ENCODE peak calls at places on chromosomes 3 and 15, in seven cellular contexts. One of them, this sample, is unnamed.

GRCh38 chr3:66297917-66298316 is 77.1 kb downstream of the SLC25A26 start:
- DNase-seq in astrocyte of the cerebellum: peak; percentile 65
- DNase-seq in cardiac fibroblast: peak; percentile 63
- DNase-seq in mucosa of descending colon: no peak
- DNase-seq in lower lobe of right lung: no peak
- DNase-seq in nephron progenitor cell: no peak
- DNase-seq in CD8-positive, alpha-beta T cell: no peak
- DNase-seq in this sample: no peak

GRCh38 chr3:159604151-159604581 is 384.5 kb upstream of the IL12A start:
- DNase-seq in astrocyte of the cerebellum: no peak
- DNase-seq in cardiac fibroblast: peak; percentile 61
- DNase-seq in mucosa of descending colon: no peak
- DNase-seq in lower lobe of right lung: peak; percentile 47
- DNase-seq in nephron progenitor cell: no peak
- DNase-seq in CD8-positive, alpha-beta T cell: no peak
- DNase-seq in this sample: no peak

GRCh38 chr3:60754617-60755016 is 496.6 kb downstream of the FHIT start:
- DNase-seq in astrocyte of the cerebellum: no peak
- DNase-seq in cardiac fibroblast: no peak
- DNase-seq in mucosa of descending colon: no peak
- DNase-seq in lower lobe of right lung: no peak
- DNase-seq in nephron progenitor cell: no peak
- DNase-seq in CD8-positive, alpha-beta T cell: no peak
- DNase-seq in this sample: no peak

GRCh38 chr3:114218006-114218405 is 19.4 kb downstream of the ZNF80 start:
- DNase-seq in astrocyte of the cerebellum: no peak
- DNase-seq in cardiac fibroblast: peak; percentile 55
- DNase-seq in mucosa of descending colon: no peak
- DNase-seq in lower lobe of right lung: no peak
- DNase-seq in nephron progenitor cell: no peak
- DNase-seq in CD8-positive, alpha-beta T cell: no peak
- DNase-seq in this sample: no peak

GRCh38 chr15:96347181-96348111 is 16.9 kb downstream of the NR2F2 start:
- DNase-seq in astrocyte of the cerebellum: no peak
- DNase-seq in cardiac fibroblast: peak; percentile 67
- DNase-seq in mucosa of descending colon: no peak
- DNase-seq in lower lobe of right lung: no peak
- DNase-seq in nephron progenitor cell: peak; percentile 81
- DNase-seq in CD8-positive, alpha-beta T cell: no peak
- DNase-seq in this sample: no peak

GRCh38 chr3:15345051-15345607 is 12.7 kb upstream of the SH3BP5 start:
- DNase-seq in astrocyte of the cerebellum: no peak
- DNase-seq in cardiac fibroblast: no peak
- DNase-seq in mucosa of descending colon: no peak
- DNase-seq in lower lobe of right lung: no peak
- DNase-seq in nephron progenitor cell: no peak
- DNase-seq in CD8-positive, alpha-beta T cell: no peak
- DNase-seq in this sample: no peak

GRCh38 chr3:127639173-127640030 is 10.4 kb downstream of the PODXL2 start:
- DNase-seq in astrocyte of the cerebellum: no peak
- DNase-seq in cardiac fibroblast: no peak
- DNase-seq in mucosa of descending colon: no peak
- DNase-seq in lower lobe of right lung: no peak
- DNase-seq in nephron progenitor cell: no peak
- DNase-seq in CD8-positive, alpha-beta T cell: no peak
- DNase-seq in this sample: no peak

GRCh38 chr3:135531996-135532395 is 433.5 kb upstream of the PPP2R3A start:
- DNase-seq in astrocyte of the cerebellum: no peak
- DNase-seq in cardiac fibroblast: no peak
- DNase-seq in mucosa of descending colon: no peak
- DNase-seq in lower lobe of right lung: no peak
- DNase-seq in nephron progenitor cell: no peak
- DNase-seq in CD8-positive, alpha-beta T cell: no peak
- DNase-seq in this sample: no peak

GRCh38 chr3:79954756-79955155 is 187.0 kb upstream of the ROBO1 start:
- DNase-seq in astrocyte of the cerebellum: no peak
- DNase-seq in cardiac fibroblast: no peak
- DNase-seq in mucosa of descending colon: no peak
- DNase-seq in lower lobe of right lung: no peak
- DNase-seq in nephron progenitor cell: no peak
- DNase-seq in CD8-positive, alpha-beta T cell: no peak
- DNase-seq in this sample: no peak

GRCh38 chr3:55701997-55702396 is 214.9 kb upstream of the WNT5A start:
- DNase-seq in astrocyte of the cerebellum: no peak
- DNase-seq in cardiac fibroblast: no peak
- DNase-seq in mucosa of descending colon: no peak
- DNase-seq in lower lobe of right lung: no peak
- DNase-seq in nephron progenitor cell: no peak
- DNase-seq in CD8-positive, alpha-beta T cell: no peak
- DNase-seq in this sample: no peak

GRCh38 chr15:67076147-67076843 is 10.9 kb downstream of the SMAD3 start:
- DNase-seq in astrocyte of the cerebellum: no peak
- DNase-seq in cardiac fibroblast: peak; percentile 85
- DNase-seq in mucosa of descending colon: no peak
- DNase-seq in lower lobe of right lung: no peak
- DNase-seq in nephron progenitor cell: no peak
- DNase-seq in CD8-positive, alpha-beta T cell: no peak
- DNase-seq in this sample: peak; percentile 75

GRCh38 chr15:26028086-26028740 is 165.1 kb upstream of the ATP10A start:
- DNase-seq in astrocyte of the cerebellum: no peak
- DNase-seq in cardiac fibroblast: no peak
- DNase-seq in mucosa of descending colon: no peak
- DNase-seq in lower lobe of right lung: no peak
- DNase-seq in nephron progenitor cell: no peak
- DNase-seq in CD8-positive, alpha-beta T cell: no peak
- DNase-seq in this sample: no peak

GRCh38 chr15:40928351-40928974 is 677 bp upstream of the DLL4 start:
- DNase-seq in astrocyte of the cerebellum: no peak
- DNase-seq in cardiac fibroblast: no peak
- DNase-seq in mucosa of descending colon: peak; percentile 82
- DNase-seq in lower lobe of right lung: no peak
- DNase-seq in nephron progenitor cell: no peak
- DNase-seq in CD8-positive, alpha-beta T cell: no peak
- DNase-seq in this sample: no peak

GRCh38 chr15:78075490-78076230 is 1.9 kb downstream of the TBC1D2B start:
- DNase-seq in astrocyte of the cerebellum: peak; percentile 77
- DNase-seq in cardiac fibroblast: peak; percentile 92
- DNase-seq in mucosa of descending colon: no peak
- DNase-seq in lower lobe of right lung: no peak
- DNase-seq in nephron progenitor cell: peak; percentile 28
- DNase-seq in CD8-positive, alpha-beta T cell: no peak
- DNase-seq in this sample: no peak

GRCh38 chr3:46954178-46954577 is 22.4 kb downstream of the CCDC12 start:
- DNase-seq in astrocyte of the cerebellum: no peak
- DNase-seq in cardiac fibroblast: no peak
- DNase-seq in mucosa of descending colon: no peak
- DNase-seq in lower lobe of right lung: no peak
- DNase-seq in nephron progenitor cell: no peak
- DNase-seq in CD8-positive, alpha-beta T cell: no peak
- DNase-seq in this sample: no peak

DNA sequence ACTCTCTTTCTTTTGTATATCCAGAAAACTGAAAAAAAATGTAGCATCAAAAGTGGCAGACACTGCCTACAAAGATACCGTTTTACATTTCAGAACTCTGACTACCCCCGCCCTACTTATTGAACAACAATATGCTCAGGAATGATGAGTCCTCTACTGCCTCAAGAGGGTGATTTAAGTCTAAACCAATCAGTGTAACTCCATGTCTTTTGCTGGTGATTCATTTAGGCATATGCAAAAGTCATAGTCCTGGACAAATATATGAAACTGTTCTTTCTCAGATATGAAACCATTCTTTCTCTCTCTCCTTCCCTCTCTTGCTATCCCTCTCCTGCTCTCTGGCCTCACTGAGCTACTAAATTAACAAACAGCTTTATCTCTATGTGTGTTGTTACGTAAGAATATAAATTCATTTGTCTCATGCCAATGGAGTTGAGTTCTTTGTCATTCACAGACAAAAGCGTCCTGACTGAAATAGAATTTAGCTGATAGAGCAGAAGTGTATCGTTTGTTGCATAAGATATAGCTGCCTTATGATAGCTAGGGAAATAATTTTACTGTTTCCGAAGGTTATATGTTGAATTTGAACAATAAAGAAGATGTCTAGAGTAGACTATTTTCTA is 133.7 kb upstream of the OSTN start:
- DNase-seq in astrocyte of the cerebellum: no peak
- DNase-seq in cardiac fibroblast: peak; percentile 36
- DNase-seq in mucosa of descending colon: no peak
- DNase-seq in lower lobe of right lung: no peak
- DNase-seq in nephron progenitor cell: no peak
- DNase-seq in CD8-positive, alpha-beta T cell: no peak
- DNase-seq in this sample: no peak
- TF ChIP-seq CTCF in astrocyte of the cerebellum: no peak
- TF ChIP-seq CTCF in cardiac fibroblast: no peak
- TF ChIP-seq CTCF in mucosa of descending colon: no peak
- TF ChIP-seq CTCF in lower lobe of right lung: no peak
- TF ChIP-seq CTCF in nephron progenitor cell: no peak
- TF ChIP-seq CTCF in CD8-positive, alpha-beta T cell: no peak
- TF ChIP-seq CTCF in this sample: no peak

DNA sequence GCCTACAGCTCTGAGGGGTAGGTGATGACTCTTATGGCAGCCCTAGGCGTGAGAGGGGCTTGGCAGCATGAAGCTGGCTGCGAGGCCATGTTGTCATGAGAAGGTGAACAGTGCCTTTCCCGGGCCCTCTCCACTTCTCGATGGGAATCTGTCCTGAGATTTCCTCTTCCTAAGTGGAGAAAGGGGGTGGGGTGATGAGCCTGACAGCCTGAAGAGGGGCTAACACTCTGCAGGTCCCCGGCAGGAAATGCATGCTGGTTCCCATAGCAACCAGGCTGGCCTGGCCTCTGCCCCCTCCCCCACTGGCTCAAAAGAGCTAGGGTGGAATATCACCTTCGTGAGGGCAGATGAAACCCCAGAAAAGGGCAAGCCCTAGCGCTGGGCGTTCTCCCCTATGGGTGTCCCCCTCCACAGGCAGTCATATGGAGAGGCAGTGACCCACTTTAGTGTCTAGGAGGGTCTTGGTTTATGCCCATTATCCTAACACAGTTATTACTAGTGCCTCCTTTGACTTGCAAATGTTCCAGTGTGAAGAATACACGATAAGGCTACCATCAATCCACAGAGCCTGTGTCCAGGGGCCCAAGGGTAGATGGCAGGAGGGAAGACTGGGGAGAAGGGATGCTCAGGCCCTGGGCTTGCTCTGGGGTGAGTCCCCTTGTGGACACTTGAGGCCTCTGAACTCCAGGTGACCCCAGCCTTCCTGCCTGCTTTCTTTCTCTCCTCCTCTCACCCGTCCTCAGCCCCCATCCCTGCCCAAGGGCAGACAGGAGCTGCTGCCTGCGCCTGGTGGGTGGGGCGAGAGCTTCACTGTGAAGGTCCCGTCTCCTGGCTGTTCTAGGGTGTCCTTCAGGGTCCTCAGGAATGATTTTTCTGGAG is 13.2 kb downstream of the EPHB3 start:
- DNase-seq in astrocyte of the cerebellum: no peak
- DNase-seq in cardiac fibroblast: peak; percentile 47
- DNase-seq in mucosa of descending colon: peak; percentile 48
- DNase-seq in lower lobe of right lung: no peak
- DNase-seq in nephron progenitor cell: peak; percentile 73
- DNase-seq in CD8-positive, alpha-beta T cell: no peak
- DNase-seq in this sample: no peak
- TF ChIP-seq CTCF in astrocyte of the cerebellum: no peak
- TF ChIP-seq CTCF in cardiac fibroblast: no peak
- TF ChIP-seq CTCF in mucosa of descending colon: no peak
- TF ChIP-seq CTCF in lower lobe of right lung: no peak
- TF ChIP-seq CTCF in nephron progenitor cell: no peak
- TF ChIP-seq CTCF in CD8-positive, alpha-beta T cell: no peak
- TF ChIP-seq CTCF in this sample: no peak

GRCh38 chr3:151556591-151556990 is 95.7 kb upstream of the IGSF10 start:
- DNase-seq in astrocyte of the cerebellum: no peak
- DNase-seq in cardiac fibroblast: no peak
- DNase-seq in mucosa of descending colon: no peak
- DNase-seq in lower lobe of right lung: no peak
- DNase-seq in nephron progenitor cell: no peak
- DNase-seq in CD8-positive, alpha-beta T cell: no peak
- DNase-seq in this sample: no peak

GRCh38 chr3:151553873-151554272 is 93.0 kb upstream of the IGSF10 start:
- DNase-seq in astrocyte of the cerebellum: no peak
- DNase-seq in cardiac fibroblast: peak; percentile 84
- DNase-seq in mucosa of descending colon: no peak
- DNase-seq in lower lobe of right lung: peak; percentile 64
- DNase-seq in nephron progenitor cell: no peak
- DNase-seq in CD8-positive, alpha-beta T cell: no peak
- DNase-seq in this sample: peak; percentile 70

GRCh38 chr3:151550025-151550618 is 89.3 kb upstream of the IGSF10 start:
- DNase-seq in astrocyte of the cerebellum: no peak
- DNase-seq in cardiac fibroblast: peak; percentile 82
- DNase-seq in mucosa of descending colon: no peak
- DNase-seq in lower lobe of right lung: no peak
- DNase-seq in nephron progenitor cell: no peak
- DNase-seq in CD8-positive, alpha-beta T cell: no peak
- DNase-seq in this sample: no peak

GRCh38 chr3:151550642-151551041 is 89.8 kb upstream of the IGSF10 start:
- DNase-seq in astrocyte of the cerebellum: no peak
- DNase-seq in cardiac fibroblast: no peak
- DNase-seq in mucosa of descending colon: no peak
- DNase-seq in lower lobe of right lung: no peak
- DNase-seq in nephron progenitor cell: no peak
- DNase-seq in CD8-positive, alpha-beta T cell: no peak
- DNase-seq in this sample: no peak

GRCh38 chr3:151552589-151552988 is 91.7 kb upstream of the IGSF10 start:
- DNase-seq in astrocyte of the cerebellum: no peak
- DNase-seq in cardiac fibroblast: peak; percentile 79
- DNase-seq in mucosa of descending colon: no peak
- DNase-seq in lower lobe of right lung: no peak
- DNase-seq in nephron progenitor cell: no peak
- DNase-seq in CD8-positive, alpha-beta T cell: no peak
- DNase-seq in this sample: no peak
- TF ChIP-seq CTCF in astrocyte of the cerebellum: no peak
- TF ChIP-seq CTCF in cardiac fibroblast: no peak
- TF ChIP-seq CTCF in mucosa of descending colon: no peak
- TF ChIP-seq CTCF in lower lobe of right lung: no peak
- TF ChIP-seq CTCF in nephron progenitor cell: no peak
- TF ChIP-seq CTCF in CD8-positive, alpha-beta T cell: no peak
- TF ChIP-seq CTCF in this sample: no peak

DNA sequence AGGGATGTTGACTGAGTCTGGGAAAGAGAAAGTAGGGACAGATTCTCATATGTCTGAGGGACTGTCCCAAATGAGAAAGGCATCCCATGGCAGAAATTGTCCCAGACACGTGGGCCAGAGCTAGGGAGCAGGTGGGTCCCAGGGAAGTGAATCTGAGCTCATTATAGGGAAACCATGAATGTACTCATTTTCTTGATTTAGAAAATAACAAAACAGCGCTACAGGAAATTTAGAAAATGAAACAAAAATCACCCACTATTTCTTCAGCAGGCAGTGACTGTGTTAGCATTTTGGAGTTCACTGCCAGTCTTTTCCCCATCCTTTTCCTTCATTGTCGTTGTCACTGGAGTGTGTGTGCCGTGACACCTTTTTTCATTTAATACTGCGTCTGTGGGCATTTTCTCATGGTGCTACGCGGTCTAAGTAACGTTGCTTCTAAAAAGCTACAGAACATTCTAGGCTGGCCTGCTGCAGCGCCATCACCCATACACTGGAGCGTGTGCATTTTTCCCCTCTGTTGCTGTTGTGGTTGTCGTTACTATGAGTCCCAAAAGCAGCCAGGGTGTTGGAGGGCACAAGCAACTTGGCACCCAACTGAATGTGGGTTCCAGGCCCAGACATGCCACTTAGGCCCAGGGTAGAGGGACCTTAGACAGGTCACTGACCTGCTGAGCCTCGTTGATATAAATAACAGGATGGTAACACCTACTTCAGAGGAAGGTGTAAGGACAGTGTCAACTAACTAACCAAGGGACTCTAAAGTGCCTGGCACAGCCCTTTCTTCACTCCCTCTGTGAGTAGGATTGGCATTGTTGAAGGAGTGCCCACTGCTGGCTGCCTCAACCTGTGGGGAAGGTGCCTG is 3.2 kb downstream of the CSK start:
- DNase-seq in astrocyte of the cerebellum: no peak
- DNase-seq in cardiac fibroblast: no peak
- DNase-seq in mucosa of descending colon: no peak
- DNase-seq in lower lobe of right lung: no peak
- DNase-seq in nephron progenitor cell: no peak
- DNase-seq in CD8-positive, alpha-beta T cell: peak; percentile 46
- DNase-seq in this sample: no peak
- TF ChIP-seq CTCF in astrocyte of the cerebellum: no peak
- TF ChIP-seq CTCF in cardiac fibroblast: no peak
- TF ChIP-seq CTCF in mucosa of descending colon: no peak
- TF ChIP-seq CTCF in lower lobe of right lung: no peak
- TF ChIP-seq CTCF in nephron progenitor cell: no peak
- TF ChIP-seq CTCF in CD8-positive, alpha-beta T cell: no peak
- TF ChIP-seq CTCF in this sample: no peak

This sample was measured in CD14-positive monocyte.